ENCODE peak calls at places on chromosomes 12 and 14, in four cellular contexts. V is psoas muscle, O is body of pancreas, T is left lung. W is an unnamed sample. For H3K4me1, the result is how much of the 10 kb centered on the place peaks cover.

GRCh38 chr12:28574746-28575592 is 384.7 kb downstream of the CCDC91 start:
- ATAC-seq in V (no peak), O (peak), T (no peak), W (peak)

GRCh38 chr12:45622210-45622937 is 107.1 kb upstream of the ARID2 start:
- ATAC-seq in V (no peak), O (no peak), T (no peak), W (no peak)

GRCh38 chr12:49944046-49944445 is 6.5 kb upstream of the AQP2 start:
- ATAC-seq in V (no peak), O (no peak), T (no peak), W (no peak)

GRCh38 chr14:64248689-64249088 is 45.5 kb downstream of the ESR2 start:
- ATAC-seq in V (no peak), O (no peak), T (no peak), W (no peak)

GRCh38 chr14:75877292-75877691 is 104.5 kb downstream of the TGFB3 start:
- ATAC-seq in V (no peak), O (peak), T (peak), W (no peak)

GRCh38 chr14:30369531-30370180 is 189.3 kb upstream of the G2E3 start:
- ATAC-seq in V (no peak), O (no peak), T (no peak), W (no peak)

GRCh38 chr12:14216405-14217294 is 148.8 kb upstream of the ATF7IP start:
- ATAC-seq in V (peak), O (no peak), T (peak), W (no peak)

GRCh38 chr12:9947674-9948073 is 15.5 kb upstream of the CLEC2A start:
- ATAC-seq in V (no peak), O (no peak), T (no peak), W (no peak)

GRCh38 chr14:34857689-34858449 is 17.3 kb downstream of the BAZ1A start:
- ATAC-seq in V (no peak), O (no peak), T (peak), W (no peak)

GRCh38 chr12:33438890-33439586 is 581 bp downstream of the SYT10 start:
- ATAC-seq in V (no peak), O (peak), T (peak), W (no peak)

GRCh38 chr12:116152268-116152667 is 125.2 kb downstream of the MED13L start:
- ATAC-seq in V (peak), O (no peak), T (peak), W (no peak)

GRCh38 chr12:119671070-119671469 is 3.1 kb downstream of the PRKAB1 start:
- ATAC-seq in V (no peak), O (no peak), T (no peak), W (no peak)

GRCh38 chr14:103997391-103997790 is 55.1 kb upstream of the RD3L start:
- ATAC-seq in V (no peak), O (no peak), T (no peak), W (no peak)

GRCh38 chr12:19507823-19508222 is 68.5 kb downstream of the AEBP2 start:
- ATAC-seq in V (no peak), O (no peak), T (peak), W (no peak)

GRCh38 chr12:109232731-109233130 is 76.4 kb downstream of the FOXN4 start:
- ATAC-seq in V (no peak), O (no peak), T (no peak), W (no peak)

GRCh38 chr14:24483604-24484252 is 24.3 kb downstream of the CMA1 start:
- ATAC-seq in V (no peak), O (no peak), T (peak), W (no peak)

GRCh38 chr14:64915797-64916196 is 1.5 kb downstream of the CHURC1 start:
- ATAC-seq in V (no peak), O (no peak), T (no peak), W (no peak)

GRCh38 chr14:101894365-101895113 is 69.8 kb upstream of the DYNC1H1 start:
- ATAC-seq in V (no peak), O (no peak), T (no peak), W (no peak)

GRCh38 chr12:3313655-3314305 is 177.2 kb upstream of the PRMT8 start:
- ATAC-seq in V (no peak), O (no peak), T (no peak), W (peak)

GRCh38 chr12:106123551-106123991 is 15.2 kb downstream of the NUAK1 start:
- ATAC-seq in V (peak), O (peak), T (no peak), W (peak)
- H3K4me1 ChIP-seq in V (half or more), O (under half), T (under half), W (half or more)

DNA sequence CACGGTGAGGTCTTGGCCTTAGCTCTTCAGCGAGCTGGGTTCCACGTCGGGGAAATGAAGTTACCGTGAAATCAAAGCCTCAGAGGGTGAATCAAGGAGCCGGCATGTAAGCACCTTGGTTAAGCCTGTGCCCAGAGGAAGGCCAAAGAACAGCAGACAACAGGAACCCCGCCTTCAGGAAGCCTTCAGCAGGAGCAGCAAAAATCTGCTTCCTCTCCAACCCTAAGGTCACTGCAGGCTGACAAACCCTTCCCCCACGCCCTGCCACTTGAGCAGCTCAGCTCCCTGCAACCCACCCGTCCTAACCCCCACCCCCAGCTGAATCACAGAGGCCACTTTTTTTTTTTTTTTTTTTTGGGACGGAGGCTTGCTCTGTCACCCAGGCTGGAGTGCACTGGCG is 72.9 kb upstream of the LTA4H start:
- ATAC-seq in V (no peak), O (peak), T (peak), W (peak)
- H3K27ac ChIP-seq in V (peak), O (no peak), T (peak), W (no peak)

GRCh38 chr14:68927956-68928675 is 51.0 kb downstream of the ACTN1 start:
- ATAC-seq in V (no peak), O (no peak), T (peak), W (no peak)

GRCh38 chr14:68929623-68930307 is 49.3 kb downstream of the ACTN1 start:
- ATAC-seq in V (no peak), O (no peak), T (peak), W (peak)

GRCh38 chr14:68927089-68927488 is 52.0 kb downstream of the ACTN1 start:
- ATAC-seq in V (no peak), O (no peak), T (no peak), W (no peak)

GRCh38 chr14:68931063-68931462 is 48.0 kb downstream of the ACTN1 start:
- ATAC-seq in V (no peak), O (no peak), T (no peak), W (no peak)

GRCh38 chr14:68928770-68929550 is 50.1 kb downstream of the ACTN1 start:
- ATAC-seq in V (no peak), O (no peak), T (no peak), W (no peak)
- H3K4me3 ChIP-seq in V (no peak), O (no peak), T (no peak), W (no peak)

DNA sequence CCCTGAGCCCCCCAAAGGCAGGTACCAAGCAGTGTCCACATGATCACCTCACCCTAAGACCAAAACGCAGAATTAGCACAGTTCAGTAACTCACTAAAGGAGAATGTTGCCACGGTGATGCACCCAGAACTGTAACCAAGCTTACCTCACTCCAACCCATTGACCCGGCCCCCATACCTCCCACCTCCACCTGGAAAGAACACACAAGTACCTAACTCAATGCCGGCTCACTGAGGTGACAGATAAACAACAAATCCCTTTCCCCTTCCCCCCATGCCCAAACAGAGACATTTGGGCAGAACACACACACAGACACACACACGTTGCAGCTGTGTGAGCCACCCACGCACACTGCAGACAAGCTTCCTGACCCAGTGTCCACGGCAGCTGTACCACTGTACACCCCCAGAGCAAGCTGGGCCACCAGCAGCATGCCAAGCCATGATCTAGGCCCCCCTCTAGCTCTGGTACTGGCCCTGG is 1.3 kb downstream of the RAPGEF3 start:
- ATAC-seq in V (no peak), O (no peak), T (no peak), W (no peak)
- H3K4me1 ChIP-seq in V (under half), O (half or more), T (half or more), W (under half)

DNA sequence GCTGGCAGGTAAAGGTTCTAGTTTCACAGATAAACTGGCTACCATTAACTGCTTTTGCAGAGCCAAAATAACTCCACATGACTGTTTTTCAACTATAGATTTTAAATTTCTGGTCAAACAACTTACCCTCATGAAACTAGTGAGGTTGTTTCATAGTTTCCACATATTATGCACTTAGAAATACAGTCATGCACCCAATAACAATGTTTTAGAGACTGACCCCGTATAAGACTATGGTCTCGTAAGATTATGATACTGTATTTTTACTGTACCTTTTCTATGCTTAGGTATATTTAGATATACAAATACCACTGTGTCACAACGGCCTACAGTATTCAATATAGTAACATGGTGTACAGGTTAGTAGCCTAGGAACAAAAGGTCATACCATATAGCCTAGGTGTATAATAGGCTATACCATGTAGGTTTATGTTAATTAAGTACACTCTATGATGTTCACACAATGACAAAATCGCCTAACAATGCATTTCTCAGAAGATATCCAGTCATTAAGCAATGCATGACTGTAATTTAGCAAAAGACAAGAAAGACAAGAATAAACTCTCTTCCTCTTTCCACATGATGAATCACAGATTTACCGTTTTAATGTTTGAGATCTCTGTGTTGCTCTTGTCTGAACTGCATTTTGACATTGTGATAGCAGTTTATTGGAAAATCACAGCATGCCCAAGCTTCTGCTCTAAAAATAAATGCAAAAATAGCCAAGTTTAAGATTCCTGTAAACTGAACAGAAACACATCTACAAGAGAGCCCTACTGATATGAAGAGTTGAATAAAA is 17.1 kb downstream of the DICER1 start:
- ATAC-seq in V (no peak), O (no peak), T (peak), W (no peak)
- H3K27ac ChIP-seq in V (no peak), O (no peak), T (peak), W (no peak)

GRCh38 chr12:78863482-78864427 is 819 bp upstream of the SYT1 start:
- ATAC-seq in V (no peak), O (peak), T (peak), W (peak)

GRCh38 chr12:78870539-78870938 is 6.0 kb downstream of the SYT1 start:
- ATAC-seq in V (no peak), O (no peak), T (no peak), W (no peak)

GRCh38 chr12:78866518-78866917 is 1.9 kb downstream of the SYT1 start:
- ATAC-seq in V (no peak), O (no peak), T (no peak), W (no peak)

GRCh38 chr12:78864483-78865296 is at the start of gene SYT1:
- ATAC-seq in V (no peak), O (peak), T (peak), W (peak)

DNA sequence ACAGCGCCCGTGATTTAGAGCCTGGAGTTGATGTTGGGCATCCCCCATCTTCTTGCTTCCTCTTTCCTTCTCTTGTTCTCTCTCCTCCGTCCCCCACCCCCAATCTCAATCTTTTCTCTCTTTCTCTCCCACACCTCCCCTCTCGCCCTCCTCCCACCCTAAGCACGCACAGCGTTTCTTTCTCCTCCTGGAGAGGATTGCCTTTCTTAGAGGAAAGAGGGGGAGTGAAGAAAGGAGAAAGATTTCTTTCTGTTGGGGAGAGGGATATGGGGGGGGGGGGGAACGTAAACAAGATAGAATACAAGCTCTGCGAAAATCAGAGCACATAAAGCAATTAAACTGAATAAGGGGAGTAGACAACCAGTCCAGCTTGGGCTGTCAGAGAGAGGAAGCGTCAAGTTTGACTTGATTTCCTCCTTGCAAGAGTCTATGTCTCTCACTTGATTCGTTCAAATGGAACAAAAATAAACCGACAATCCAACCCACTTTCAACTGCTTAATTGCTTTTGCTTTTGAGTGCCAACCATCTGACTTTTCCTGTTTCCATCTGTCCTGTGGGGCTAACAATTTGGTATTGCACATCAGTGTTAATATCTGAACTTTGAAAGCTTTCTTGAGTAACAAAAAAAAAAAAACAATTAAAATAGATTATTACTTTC is 852 bp downstream of the SYT1 start:
- ATAC-seq in V (no peak), O (no peak), T (no peak), W (no peak)
- H3K4me3 ChIP-seq in V (peak), O (no peak), T (peak), W (no peak)